ENCODE peak calls at places on chromosomes 6 and 20, in eight cellular contexts. M is AG09309, L is HFF-Myc, D is neural progenitor cell, Y is heart right ventricle, S is OCI-LY7, O is MG63, T is AG04450. I is an unnamed sample.

GRCh38 chr6:149233056-149233715 is 84.3 kb upstream of the TAB2 start:
- DNase-seq in M (peak), L (peak), D (no peak), Y (no peak), S (no peak), O (peak), T (peak), I (peak)

GRCh38 chr6:45436544-45437440 is 59.1 kb upstream of the SUPT3H start:
- DNase-seq in M (no peak), L (no peak), D (no peak), Y (no peak), S (no peak), O (peak), T (no peak), I (peak)

GRCh38 chr20:63321148-63321831 is 28.3 kb downstream of the COL20A1 start:
- DNase-seq in M (no peak), L (no peak), D (no peak), Y (peak), S (no peak), O (peak), T (no peak), I (no peak)

GRCh38 chr6:149334682-149335160 is 17.2 kb downstream of the TAB2 start:
- DNase-seq in M (no peak), L (peak), D (no peak), Y (no peak), S (no peak), O (peak), T (peak), I (peak)

GRCh38 chr6:163405412-163406309 is 8.9 kb upstream of the QKI start:
- DNase-seq in M (no peak), L (no peak), D (no peak), Y (peak), S (no peak), O (peak), T (no peak), I (no peak)

GRCh38 chr6:27056615-27057014 is 190.9 kb upstream of the PRSS16 start:
- DNase-seq in M (no peak), L (no peak), D (no peak), Y (no peak), S (no peak), O (no peak), T (no peak), I (no peak)

GRCh38 chr6:83708970-83709747 is at the start of gene SNAP91:
- DNase-seq in M (no peak), L (no peak), D (peak), Y (no peak), S (no peak), O (peak), T (no peak), I (no peak)

GRCh38 chr6:145271086-145271485 is 464.2 kb downstream of the EPM2A start:
- DNase-seq in M (no peak), L (no peak), D (peak), Y (no peak), S (no peak), O (no peak), T (no peak), I (no peak)

GRCh38 chr6:169939554-169940164 is 188.2 kb downstream of the ERMARD start:
- DNase-seq in M (no peak), L (no peak), D (no peak), Y (no peak), S (no peak), O (no peak), T (no peak), I (no peak)

GRCh38 chr6:166959906-166960608 is 3.7 kb upstream of the RNASET2 start:
- DNase-seq in M (no peak), L (no peak), D (no peak), Y (no peak), S (no peak), O (peak), T (no peak), I (no peak)

GRCh38 chr20:46951405-46951804 is 56.8 kb downstream of the EYA2 start:
- DNase-seq in M (no peak), L (no peak), D (no peak), Y (no peak), S (no peak), O (no peak), T (no peak), I (no peak)

GRCh38 chr6:30483677-30484279 is 5.5 kb upstream of the HLA-E start:
- DNase-seq in M (peak), L (peak), D (peak), Y (peak), S (peak), O (no peak), T (no peak), I (no peak)

GRCh38 chr6:169263374-169263773 is 9.7 kb upstream of the THBS2 start:
- DNase-seq in M (no peak), L (no peak), D (no peak), Y (no peak), S (no peak), O (no peak), T (no peak), I (no peak)

GRCh38 chr6:41161851-41162552 is 914 bp downstream of the TREM2 start:
- DNase-seq in M (no peak), L (no peak), D (no peak), Y (no peak), S (no peak), O (no peak), T (no peak), I (no peak)

GRCh38 chr6:111551521-111552231 is 54.0 kb downstream of the TRAF3IP2 start:
- DNase-seq in M (no peak), L (no peak), D (no peak), Y (no peak), S (no peak), O (no peak), T (no peak), I (no peak)

GRCh38 chr6:45644720-45645119 is 267.0 kb upstream of the SUPT3H start:
- DNase-seq in M (no peak), L (no peak), D (no peak), Y (no peak), S (no peak), O (no peak), T (no peak), I (no peak)

GRCh38 chr6:90765491-90765890 is 178.6 kb upstream of the MAP3K7 start:
- DNase-seq in M (no peak), L (no peak), D (no peak), Y (no peak), S (no peak), O (no peak), T (no peak), I (no peak)

GRCh38 chr20:46129955-46130481 is 11.9 kb downstream of the CD40 start:
- DNase-seq in M (no peak), L (no peak), D (no peak), Y (no peak), S (no peak), O (no peak), T (no peak), I (no peak)

GRCh38 chr20:10524643-10525042 is 89.5 kb downstream of the SLX4IP start:
- DNase-seq in M (no peak), L (no peak), D (no peak), Y (no peak), S (no peak), O (no peak), T (no peak), I (no peak)

GRCh38 chr6:44097782-44098317 is 29.4 kb downstream of the MRPL14 start:
- DNase-seq in M (no peak), L (no peak), D (no peak), Y (no peak), S (no peak), O (no peak), T (no peak), I (no peak)

GRCh38 chr20:40848530-40848929 is 159.5 kb upstream of the MAFB start:
- DNase-seq in M (no peak), L (no peak), D (no peak), Y (no peak), S (no peak), O (no peak), T (no peak), I (no peak)

GRCh38 chr6:44386364-44386928 is 1.1 kb upstream of the CDC5L start:
- DNase-seq in M (peak), L (no peak), D (no peak), Y (no peak), S (no peak), O (peak), T (no peak), I (peak)

GRCh38 chr20:54389872-54390271 is 85.5 kb upstream of the DOK5 start:
- DNase-seq in M (no peak), L (no peak), D (no peak), Y (no peak), S (no peak), O (peak), T (no peak), I (no peak)

GRCh38 chr20:50215101-50215500 is 24.5 kb downstream of the CEBPB start:
- DNase-seq in M (no peak), L (no peak), D (no peak), Y (no peak), S (no peak), O (no peak), T (no peak), I (no peak)

GRCh38 chr6:100464910-100465700 is at the start of gene SIM1:
- DNase-seq in M (no peak), L (peak), D (peak), Y (no peak), S (no peak), O (peak), T (no peak), I (peak)

GRCh38 chr6:20302702-20303251 is 90.5 kb upstream of the MBOAT1 start:
- DNase-seq in M (peak), L (no peak), D (no peak), Y (no peak), S (no peak), O (no peak), T (peak), I (no peak)

GRCh38 chr6:42257614-42258013 is 40.0 kb upstream of the MRPS10 start:
- DNase-seq in M (no peak), L (no peak), D (peak), Y (no peak), S (no peak), O (no peak), T (no peak), I (no peak)

DNA sequence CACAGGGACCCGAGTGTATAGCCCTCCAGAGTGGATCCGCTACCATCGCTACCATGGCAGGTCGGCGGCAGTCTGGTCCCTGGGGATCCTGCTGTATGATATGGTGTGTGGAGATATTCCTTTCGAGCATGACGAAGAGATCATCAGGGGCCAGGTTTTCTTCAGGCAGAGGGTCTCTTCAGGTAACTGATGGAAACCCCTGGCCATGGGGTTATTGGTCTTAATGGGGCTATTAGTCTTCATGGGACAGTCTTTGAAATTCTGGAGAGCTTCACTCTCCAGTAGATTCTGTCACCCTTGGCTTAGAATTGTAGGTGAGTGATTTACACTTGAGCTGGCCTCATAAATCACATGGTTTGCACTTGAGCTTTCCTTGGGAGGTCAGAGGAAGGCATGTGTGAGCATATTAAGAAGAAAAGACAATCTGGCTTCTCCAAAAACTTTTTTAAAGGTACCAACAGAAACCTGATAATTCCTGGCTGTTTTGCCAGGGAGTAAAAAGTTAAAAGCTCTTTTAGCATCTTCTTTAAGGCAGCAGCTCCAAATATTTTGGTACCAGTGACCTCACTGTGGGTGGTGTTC is 3.1 kb downstream of the PIM1 start:
- DNase-seq in M (no peak), L (no peak), D (no peak), Y (no peak), S (no peak), O (no peak), T (no peak), I (no peak)
- H3K4me3 ChIP-seq in M (no peak), L (no peak), D (no peak), Y (no peak), S (no peak), O (no peak), T (peak), I (peak)

DNA sequence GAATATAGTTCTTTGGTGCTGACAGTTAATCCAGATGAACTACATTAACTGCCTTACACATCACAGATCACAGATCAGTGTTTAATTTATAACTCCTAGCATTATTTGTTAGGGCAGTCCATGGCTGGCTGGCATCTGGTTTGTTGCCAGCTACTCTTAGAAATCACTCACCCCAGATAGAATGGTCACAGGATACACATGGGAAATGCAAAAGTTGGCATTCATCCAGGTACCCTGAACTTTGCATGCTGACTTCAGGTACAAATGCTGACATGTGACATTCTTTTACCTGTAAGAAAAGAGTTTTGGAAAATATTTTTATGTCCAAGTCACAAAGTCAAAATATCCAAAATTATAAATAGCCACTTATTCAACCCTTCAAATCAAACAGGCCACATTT is 20.2 kb downstream of the FBXL4 start:
- DNase-seq in M (no peak), L (no peak), D (no peak), Y (peak), S (no peak), O (no peak), T (no peak), I (no peak)
- H3K4me3 ChIP-seq in M (no peak), L (no peak), D (no peak), Y (no peak), S (no peak), O (no peak), T (no peak), I (no peak)

GRCh38 chr6:35260642-35261570 is 1.4 kb downstream of the ZNF76 start:
- DNase-seq in M (no peak), L (no peak), D (no peak), Y (no peak), S (no peak), O (no peak), T (no peak), I (no peak)
- H3K4me3 ChIP-seq in M (no peak), L (peak), D (peak), Y (no peak), S (peak), O (peak), T (peak), I (peak)

GRCh38 chr6:49839957-49840356 is 26.4 kb downstream of the CRISP1 start:
- DNase-seq in M (no peak), L (no peak), D (no peak), Y (no peak), S (no peak), O (no peak), T (no peak), I (no peak)
- H3K4me3 ChIP-seq in M (no peak), L (no peak), D (no peak), Y (no peak), S (no peak), O (no peak), T (no peak), I (no peak)

GRCh38 chr20:34956751-34957472 is 1.2 kb downstream of the MYH7B start:
- DNase-seq in M (no peak), L (no peak), D (no peak), Y (no peak), S (no peak), O (no peak), T (no peak), I (no peak)
- H3K4me3 ChIP-seq in M (no peak), L (no peak), D (no peak), Y (no peak), S (no peak), O (no peak), T (no peak), I (no peak)

GRCh38 chr20:23406880-23407279 is 14.4 kb downstream of the NAPB start:
- DNase-seq in M (no peak), L (no peak), D (no peak), Y (no peak), S (no peak), O (no peak), T (no peak), I (no peak)

GRCh38 chr20:23412026-23412425 is 9.3 kb downstream of the NAPB start:
- DNase-seq in M (no peak), L (no peak), D (no peak), Y (no peak), S (no peak), O (no peak), T (no peak), I (no peak)

GRCh38 chr20:23408957-23409356 is 12.3 kb downstream of the NAPB start:
- DNase-seq in M (no peak), L (no peak), D (no peak), Y (no peak), S (no peak), O (no peak), T (no peak), I (no peak)

GRCh38 chr20:23407770-23408467 is 13.4 kb downstream of the NAPB start:
- DNase-seq in M (no peak), L (no peak), D (no peak), Y (no peak), S (no peak), O (no peak), T (no peak), I (no peak)

DNA sequence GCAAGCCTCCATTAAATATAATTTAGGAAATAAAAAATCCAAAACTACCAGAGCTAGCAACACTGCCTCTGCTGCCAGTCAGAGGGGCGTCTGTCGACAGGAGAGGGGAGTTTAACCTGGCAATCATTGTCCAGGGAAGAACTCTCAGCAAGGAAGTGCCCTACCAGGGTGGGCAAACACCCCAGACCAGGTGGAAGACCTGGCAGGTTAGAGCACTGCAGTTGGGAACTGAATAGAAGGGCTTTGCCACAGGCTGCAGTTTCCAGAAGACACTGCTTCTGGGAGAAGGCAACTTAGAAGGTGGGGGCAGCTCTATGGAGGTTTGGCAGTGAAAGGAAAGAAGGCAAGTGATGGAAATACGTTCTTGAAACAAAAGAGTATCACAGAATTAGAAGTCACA is 11.5 kb downstream of the NAPB start:
- DNase-seq in M (no peak), L (no peak), D (no peak), Y (no peak), S (no peak), O (no peak), T (no peak), I (no peak)
- H3K4me3 ChIP-seq in M (no peak), L (no peak), D (no peak), Y (no peak), S (no peak), O (no peak), T (no peak), I (no peak)